ENCODE peak calls at places on chromosome 1, in eight cellular contexts. One of them, this sample, is unnamed.

GRCh38 chr1:2523191-2523890 is 3.1 kb downstream of the PANK4 start:
- DNase-seq in CD8-positive, alpha-beta T cell: no peak
- DNase-seq in Panc1: no peak
- DNase-seq in mammary epithelial cell: no peak
- DNase-seq in IMR-90: peak; percentile 66
- DNase-seq in neural progenitor cell: no peak
- DNase-seq in suprapubic skin: no peak
- DNase-seq in tibial nerve: no peak
- DNase-seq in this sample: no peak

GRCh38 chr1:25046194-25046532 is 116.1 kb upstream of the RUNX3 start:
- DNase-seq in neural progenitor cell: no peak
- DNase-seq in Panc1: no peak
- DNase-seq in mammary epithelial cell: no peak
- DNase-seq in IMR-90: no peak
- DNase-seq in tibial nerve: no peak
- DNase-seq in suprapubic skin: no peak
- DNase-seq in CD8-positive, alpha-beta T cell: no peak
- DNase-seq in this sample: no peak

GRCh38 chr1:235002706-235003300 is 125.8 kb downstream of the TOMM20 start:
- DNase-seq in tibial nerve: no peak
- DNase-seq in suprapubic skin: no peak
- DNase-seq in neural progenitor cell: no peak
- DNase-seq in IMR-90: no peak
- DNase-seq in CD8-positive, alpha-beta T cell: no peak
- DNase-seq in mammary epithelial cell: no peak
- DNase-seq in Panc1: no peak
- DNase-seq in this sample: no peak

GRCh38 chr1:69319287-69319686 is 248.4 kb upstream of the LRRC7 start:
- DNase-seq in IMR-90: no peak
- DNase-seq in suprapubic skin: no peak
- DNase-seq in neural progenitor cell: no peak
- DNase-seq in tibial nerve: no peak
- DNase-seq in Panc1: no peak
- DNase-seq in mammary epithelial cell: no peak
- DNase-seq in CD8-positive, alpha-beta T cell: no peak
- DNase-seq in this sample: no peak

GRCh38 chr1:53622531-53622930 is 116.4 kb downstream of the GLIS1 start:
- DNase-seq in suprapubic skin: peak; percentile 16
- DNase-seq in CD8-positive, alpha-beta T cell: no peak
- DNase-seq in Panc1: no peak
- DNase-seq in neural progenitor cell: no peak
- DNase-seq in IMR-90: no peak
- DNase-seq in tibial nerve: no peak
- DNase-seq in mammary epithelial cell: no peak
- DNase-seq in this sample: no peak

GRCh38 chr1:145997156-145998023 is 1.0 kb upstream of the TXNIP start:
- DNase-seq in CD8-positive, alpha-beta T cell: no peak
- DNase-seq in tibial nerve: no peak
- DNase-seq in IMR-90: no peak
- DNase-seq in mammary epithelial cell: no peak
- DNase-seq in suprapubic skin: peak; percentile 80
- DNase-seq in Panc1: no peak
- DNase-seq in neural progenitor cell: no peak
- DNase-seq in this sample: no peak

GRCh38 chr1:111542187-111542586 is 38.8 kb upstream of the ADORA3 start:
- DNase-seq in neural progenitor cell: no peak
- DNase-seq in suprapubic skin: no peak
- DNase-seq in Panc1: no peak
- DNase-seq in tibial nerve: no peak
- DNase-seq in mammary epithelial cell: no peak
- DNase-seq in CD8-positive, alpha-beta T cell: no peak
- DNase-seq in IMR-90: no peak
- DNase-seq in this sample: no peak

GRCh38 chr1:7014640-7014930 is 229.3 kb downstream of the CAMTA1 start:
- DNase-seq in tibial nerve: no peak
- DNase-seq in mammary epithelial cell: no peak
- DNase-seq in CD8-positive, alpha-beta T cell: no peak
- DNase-seq in Panc1: no peak
- DNase-seq in IMR-90: no peak
- DNase-seq in suprapubic skin: no peak
- DNase-seq in neural progenitor cell: no peak
- DNase-seq in this sample: no peak

GRCh38 chr1:220810963-220811362 is 24.2 kb downstream of the MTARC1 start:
- DNase-seq in CD8-positive, alpha-beta T cell: no peak
- DNase-seq in IMR-90: no peak
- DNase-seq in mammary epithelial cell: no peak
- DNase-seq in neural progenitor cell: no peak
- DNase-seq in Panc1: no peak
- DNase-seq in suprapubic skin: no peak
- DNase-seq in tibial nerve: no peak
- DNase-seq in this sample: no peak

GRCh38 chr1:101257500-101258325 is 20.9 kb downstream of the S1PR1 start:
- DNase-seq in IMR-90: no peak
- DNase-seq in tibial nerve: no peak
- DNase-seq in mammary epithelial cell: peak; percentile 42
- DNase-seq in neural progenitor cell: no peak
- DNase-seq in CD8-positive, alpha-beta T cell: no peak
- DNase-seq in Panc1: no peak
- DNase-seq in suprapubic skin: no peak
- DNase-seq in this sample: no peak

GRCh38 chr1:234250747-234251146 is 122.5 kb upstream of the COA6 start:
- DNase-seq in mammary epithelial cell: no peak
- DNase-seq in IMR-90: no peak
- DNase-seq in neural progenitor cell: peak; percentile 88
- DNase-seq in Panc1: no peak
- DNase-seq in suprapubic skin: no peak
- DNase-seq in CD8-positive, alpha-beta T cell: no peak
- DNase-seq in tibial nerve: no peak
- DNase-seq in this sample: no peak

GRCh38 chr1:207891148-207891547 is 19.8 kb downstream of the CD34 start:
- DNase-seq in Panc1: no peak
- DNase-seq in neural progenitor cell: no peak
- DNase-seq in mammary epithelial cell: no peak
- DNase-seq in IMR-90: no peak
- DNase-seq in CD8-positive, alpha-beta T cell: no peak
- DNase-seq in suprapubic skin: no peak
- DNase-seq in tibial nerve: no peak
- DNase-seq in this sample: no peak

GRCh38 chr1:223711838-223712183 is 528 bp upstream of the CAPN2 start:
- DNase-seq in mammary epithelial cell: no peak
- DNase-seq in neural progenitor cell: no peak
- DNase-seq in tibial nerve: no peak
- DNase-seq in CD8-positive, alpha-beta T cell: no peak
- DNase-seq in IMR-90: no peak
- DNase-seq in suprapubic skin: no peak
- DNase-seq in Panc1: no peak
- DNase-seq in this sample: no peak
- H3K27me3 ChIP-seq in mammary epithelial cell: no peaks in the 10 kb centered on the region
- H3K27me3 ChIP-seq in neural progenitor cell: peaks cover 18% of the 10 kb centered on the region
- H3K27me3 ChIP-seq in tibial nerve: no peaks in the 10 kb centered on the region
- H3K27me3 ChIP-seq in CD8-positive, alpha-beta T cell: no peaks in the 10 kb centered on the region
- H3K27me3 ChIP-seq in IMR-90: no peaks in the 10 kb centered on the region
- H3K27me3 ChIP-seq in suprapubic skin: no peaks in the 10 kb centered on the region
- H3K27me3 ChIP-seq in Panc1: no peaks in the 10 kb centered on the region
- H3K27me3 ChIP-seq in this sample: no peaks in the 10 kb centered on the region

DNA sequence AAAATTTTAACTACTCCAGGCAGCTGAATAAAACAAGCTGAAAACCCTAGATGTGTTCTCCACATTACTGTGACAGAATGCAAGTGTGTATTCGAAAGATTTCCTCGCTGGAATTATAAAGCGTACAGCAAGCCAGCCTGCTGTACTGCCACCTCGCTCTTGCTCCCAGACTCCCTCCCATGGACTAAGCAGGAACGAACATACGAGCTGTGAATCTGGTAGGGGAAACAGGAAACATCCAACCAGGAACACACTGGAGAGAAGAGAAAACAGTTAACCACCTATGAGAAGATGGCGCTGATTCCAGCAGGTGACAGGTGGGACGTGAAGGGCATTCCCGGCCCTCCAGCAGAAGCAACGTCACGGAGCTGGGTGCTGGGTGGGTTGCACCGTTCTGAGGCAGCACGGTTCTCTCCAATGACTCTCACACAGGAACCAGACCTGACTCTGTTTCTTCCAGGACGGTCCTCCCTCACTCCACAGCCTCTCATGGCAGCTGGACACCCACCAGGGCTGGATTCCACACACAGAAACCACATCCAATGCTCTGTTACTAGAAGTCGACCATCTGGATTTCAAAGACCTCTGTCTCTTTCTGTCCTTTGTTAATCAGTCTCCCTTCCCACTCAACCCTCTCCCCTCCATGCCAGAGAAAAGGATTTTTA is 219.2 kb downstream of the RERE start:
- DNase-seq in suprapubic skin: no peak
- DNase-seq in mammary epithelial cell: no peak
- DNase-seq in IMR-90: peak; percentile 78
- DNase-seq in CD8-positive, alpha-beta T cell: no peak
- DNase-seq in tibial nerve: no peak
- DNase-seq in neural progenitor cell: peak; percentile 23
- DNase-seq in Panc1: no peak
- DNase-seq in this sample: peak; percentile 37
- H3K27ac ChIP-seq in suprapubic skin: peak overlapping the region; percentile 7
- H3K27ac ChIP-seq in mammary epithelial cell: no peak overlapping the region
- H3K27ac ChIP-seq in IMR-90: peak overlapping the region; percentile 53
- H3K27ac ChIP-seq in CD8-positive, alpha-beta T cell: no peak overlapping the region
- H3K27ac ChIP-seq in tibial nerve: peak overlapping the region; percentile 17
- H3K27ac ChIP-seq in neural progenitor cell: peak overlapping the region; percentile 75
- H3K27ac ChIP-seq in Panc1: no peak overlapping the region
- H3K27ac ChIP-seq in this sample: no peak overlapping the region

GRCh38 chr1:15060104-15060503 is 93.4 kb upstream of the TMEM51 start:
- DNase-seq in CD8-positive, alpha-beta T cell: no peak
- DNase-seq in tibial nerve: no peak
- DNase-seq in Panc1: no peak
- DNase-seq in IMR-90: no peak
- DNase-seq in suprapubic skin: no peak
- DNase-seq in mammary epithelial cell: no peak
- DNase-seq in neural progenitor cell: no peak
- DNase-seq in this sample: no peak
- H3K36me3 ChIP-seq in CD8-positive, alpha-beta T cell: no peaks in the 10 kb centered on the region
- H3K36me3 ChIP-seq in tibial nerve: peaks cover 43% of the 10 kb centered on the region
- H3K36me3 ChIP-seq in Panc1: no peaks in the 10 kb centered on the region
- H3K36me3 ChIP-seq in IMR-90: peaks cover 69% of the 10 kb centered on the region
- H3K36me3 ChIP-seq in suprapubic skin: peaks cover 88% of the 10 kb centered on the region
- H3K36me3 ChIP-seq in mammary epithelial cell: peaks cover 6% of the 10 kb centered on the region
- H3K36me3 ChIP-seq in neural progenitor cell: no peaks in the 10 kb centered on the region
- H3K36me3 ChIP-seq in this sample: no peaks in the 10 kb centered on the region

DNA sequence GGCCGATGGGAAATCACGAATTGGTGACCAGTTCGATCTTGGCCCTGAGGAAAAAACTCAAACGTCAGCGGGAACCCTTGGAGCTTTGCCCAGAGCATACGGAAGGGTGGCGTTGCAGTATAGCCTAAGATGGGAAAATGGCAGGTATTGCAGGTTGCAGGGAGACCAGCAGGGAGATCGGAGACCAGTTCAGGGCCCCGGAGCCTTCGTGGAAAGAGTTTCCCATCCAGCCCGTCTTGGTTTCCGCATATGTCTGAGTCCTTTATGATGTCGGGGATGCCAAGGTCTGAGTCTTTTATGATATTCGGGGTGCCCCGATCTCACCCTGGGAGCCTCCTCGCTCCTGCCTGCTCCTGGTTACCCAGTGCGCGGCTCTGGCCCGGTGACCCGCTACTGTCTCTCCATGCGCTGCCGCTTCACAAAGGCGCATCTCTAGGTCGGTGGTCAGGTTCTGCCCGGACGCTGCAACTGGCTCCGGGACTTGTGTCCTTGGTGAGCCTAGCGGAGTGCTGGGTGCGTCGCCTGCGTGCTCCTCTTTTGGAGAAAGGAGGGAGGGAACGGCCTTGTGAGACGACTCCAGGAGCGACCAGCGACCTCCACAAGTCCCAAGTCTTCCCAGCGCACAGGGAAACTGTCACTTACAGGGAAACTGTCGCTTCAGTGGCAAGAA is 94.2 kb downstream of the PRKAB2 start:
- DNase-seq in IMR-90: no peak
- DNase-seq in suprapubic skin: no peak
- DNase-seq in mammary epithelial cell: no peak
- DNase-seq in tibial nerve: no peak
- DNase-seq in Panc1: no peak
- DNase-seq in CD8-positive, alpha-beta T cell: no peak
- DNase-seq in neural progenitor cell: no peak
- DNase-seq in this sample: no peak
- H3K27me3 ChIP-seq in IMR-90: peaks cover 57% of the 10 kb centered on the region
- H3K27me3 ChIP-seq in suprapubic skin: peaks cover 90% of the 10 kb centered on the region
- H3K27me3 ChIP-seq in mammary epithelial cell: peaks cover 42% of the 10 kb centered on the region
- H3K27me3 ChIP-seq in tibial nerve: peaks cover 96% of the 10 kb centered on the region
- H3K27me3 ChIP-seq in Panc1: peaks cover 8% of the 10 kb centered on the region
- H3K27me3 ChIP-seq in CD8-positive, alpha-beta T cell: peaks cover 22% of the 10 kb centered on the region
- H3K27me3 ChIP-seq in neural progenitor cell: peaks cover 43% of the 10 kb centered on the region
- H3K27me3 ChIP-seq in this sample: peaks cover 12% of the 10 kb centered on the region

DNA sequence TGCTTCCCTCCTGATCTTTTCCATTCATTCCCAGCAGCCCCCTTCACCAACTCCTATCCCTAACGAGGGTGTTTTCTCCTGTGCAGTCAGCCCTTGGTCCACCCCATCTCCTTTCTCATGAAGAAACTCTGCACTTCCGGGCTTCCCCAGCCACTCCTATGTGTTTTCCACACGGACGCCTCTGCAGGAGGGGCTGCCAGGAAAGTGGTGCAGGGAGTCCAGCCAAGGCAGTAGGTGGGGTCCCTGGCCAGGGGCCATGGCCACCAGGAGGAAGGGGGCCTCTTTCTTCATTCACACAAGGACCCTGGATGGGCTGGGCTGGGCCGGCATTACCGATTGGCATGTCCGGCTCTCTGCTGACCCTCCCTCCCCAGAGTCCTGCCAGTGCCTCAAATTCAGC is 72.8 kb upstream of the EFHD2 start:
- DNase-seq in CD8-positive, alpha-beta T cell: no peak
- DNase-seq in suprapubic skin: no peak
- DNase-seq in tibial nerve: no peak
- DNase-seq in Panc1: no peak
- DNase-seq in IMR-90: no peak
- DNase-seq in mammary epithelial cell: no peak
- DNase-seq in neural progenitor cell: no peak
- DNase-seq in this sample: no peak
- H3K27ac ChIP-seq in CD8-positive, alpha-beta T cell: no peak overlapping the region
- H3K27ac ChIP-seq in suprapubic skin: no peak overlapping the region
- H3K27ac ChIP-seq in tibial nerve: no peak overlapping the region
- H3K27ac ChIP-seq in Panc1: no peak overlapping the region
- H3K27ac ChIP-seq in IMR-90: no peak overlapping the region
- H3K27ac ChIP-seq in mammary epithelial cell: no peak overlapping the region
- H3K27ac ChIP-seq in neural progenitor cell: no peak overlapping the region
- H3K27ac ChIP-seq in this sample: no peak overlapping the region